ENCODE peak calls at places on chromosomes 2 and 18, in five cellular contexts. C, D, N, B and H are unnamed samples.

GRCh38 chr18:6891788-6892187 is 162.3 kb downstream of the ARHGAP28 start:
- DNase-seq in C (no peak), D (no peak), N (no peak), B (no peak), H (no peak)

GRCh38 chr2:101775636-101776035 is 78.1 kb downstream of the MAP4K4 start:
- DNase-seq in C (no peak), D (no peak), N (no peak), B (no peak), H (no peak)

GRCh38 chr2:81835318-81836000 is 1530.9 kb upstream of the LRRTM1 start:
- DNase-seq in C (peak), D (no peak), N (no peak), B (no peak), H (no peak)

GRCh38 chr18:44552706-44553105 is 128.0 kb upstream of the SETBP1 start:
- DNase-seq in C (no peak), D (no peak), N (no peak), B (no peak), H (no peak)

GRCh38 chr18:45910405-45911023 is 56.6 kb downstream of the EPG5 start:
- DNase-seq in C (peak), D (no peak), N (no peak), B (peak), H (peak)

GRCh38 chr18:45370190-45371010 is 244.9 kb upstream of the SLC14A2 start:
- DNase-seq in C (no peak), D (no peak), N (no peak), B (no peak), H (no peak)

GRCh38 chr2:95159690-95160449 is at the start of gene ZNF514:
- DNase-seq in C (no peak), D (peak), N (peak), B (peak), H (peak)

GRCh38 chr18:24023185-24023814 is 8.7 kb downstream of the TTC39C start:
- DNase-seq in C (no peak), D (no peak), N (no peak), B (no peak), H (no peak)

GRCh38 chr2:240397542-240397916 is 37.9 kb upstream of the GPC1 start:
- DNase-seq in C (no peak), D (peak), N (no peak), B (no peak), H (peak)

GRCh38 chr2:57877811-57878572 is 168.6 kb upstream of the VRK2 start:
- DNase-seq in C (no peak), D (no peak), N (no peak), B (no peak), H (no peak)

GRCh38 chr2:46909771-46910419 is 5.7 kb downstream of the MCFD2 start:
- DNase-seq in C (peak), D (no peak), N (no peak), B (no peak), H (peak)